ENCODE peak calls at places on chromosomes 4 and X, in four cellular contexts. U, J, I and L are unnamed samples.

GRCh38 chrX:13064599-13065143 is 20.3 kb upstream of the FAM9C start:
- DNase-seq in U (peak), J (no peak), I (no peak), L (peak)

GRCh38 chr4:172998527-172999469 is 169.8 kb upstream of the GALNT7 start:
- DNase-seq in U (peak), J (no peak), I (no peak), L (peak)

GRCh38 chr4:36285784-36286480 is 4.5 kb downstream of the DTHD1 start:
- DNase-seq in U (no peak), J (no peak), I (peak), L (no peak)

GRCh38 chr4:71241467-71242401 is 97.1 kb upstream of the SLC4A4 start:
- DNase-seq in U (peak), J (no peak), I (no peak), L (no peak)

GRCh38 chr4:2948895-2949781 is 14.1 kb downstream of the NOP14 start:
- DNase-seq in U (no peak), J (peak), I (no peak), L (peak)

GRCh38 chr4:3343358-3343757 is 50.5 kb downstream of the RGS12 start:
- DNase-seq in U (no peak), J (no peak), I (no peak), L (no peak)

GRCh38 chr4:2260336-2261109 is 1.4 kb downstream of the MXD4 start:
- DNase-seq in U (no peak), J (no peak), I (no peak), L (no peak)

GRCh38 chr4:128288689-128289106 is 1.1 kb upstream of the PGRMC2 start:
- DNase-seq in U (peak), J (peak), I (peak), L (no peak)

GRCh38 chrX:54482839-54483593 is 13.0 kb downstream of the FGD1 start:
- DNase-seq in U (no peak), J (peak), I (no peak), L (peak)

GRCh38 chr4:110275871-110276270 is 77.5 kb upstream of the ELOVL6 start:
- DNase-seq in U (peak), J (no peak), I (no peak), L (peak)

GRCh38 chr4:136316961-136317360 is 1215.3 kb downstream of the PCDH18 start:
- DNase-seq in U (no peak), J (no peak), I (no peak), L (no peak)

GRCh38 chr4:110793381-110793801 is 170.5 kb upstream of the PITX2 start:
- DNase-seq in U (no peak), J (no peak), I (no peak), L (no peak)

GRCh38 chrX:31232506-31232905 is 160.7 kb upstream of the FTHL17 start:
- DNase-seq in U (no peak), J (no peak), I (no peak), L (no peak)

GRCh38 chrX:138890491-138890890 is 179.0 kb upstream of the FGF13 start:
- DNase-seq in U (no peak), J (no peak), I (no peak), L (no peak)

GRCh38 chrX:134849390-134849789 is 141.4 kb upstream of the SMIM10 start:
- DNase-seq in U (peak), J (no peak), I (no peak), L (peak)

GRCh38 chrX:53065066-53065465 is 16.5 kb downstream of the GPR173 start:
- DNase-seq in U (no peak), J (no peak), I (no peak), L (no peak)

GRCh38 chr4:143438710-143439109 is 74.8 kb upstream of the SMARCA5 start:
- DNase-seq in U (peak), J (no peak), I (no peak), L (peak)

GRCh38 chr4:15002659-15003440 is 569 bp downstream of the CPEB2 start:
- DNase-seq in U (peak), J (peak), I (peak), L (peak)

GRCh38 chr4:173040200-173040599 is 128.4 kb upstream of the GALNT7 start:
- DNase-seq in U (peak), J (peak), I (no peak), L (no peak)

GRCh38 chr4:43485196-43485595 is 592.7 kb downstream of the GRXCR1 start:
- DNase-seq in U (no peak), J (no peak), I (no peak), L (peak)

GRCh38 chrX:68061206-68061535 is 372.1 kb downstream of the OPHN1 start:
- DNase-seq in U (no peak), J (no peak), I (no peak), L (no peak)

GRCh38 chr4:113469023-113469390 is 292.5 kb downstream of the CAMK2D start:
- DNase-seq in U (no peak), J (no peak), I (no peak), L (no peak)

GRCh38 chr4:53481586-53481985 is 104.1 kb downstream of the FIP1L1 start:
- DNase-seq in U (no peak), J (no peak), I (no peak), L (no peak)

GRCh38 chrX:105658136-105658535 is 164.2 kb upstream of the NRK start:
- DNase-seq in U (peak), J (no peak), I (no peak), L (no peak)

GRCh38 chrX:39935414-39936064 is 162.2 kb downstream of the BCOR start:
- DNase-seq in U (peak), J (no peak), I (no peak), L (no peak)

GRCh38 chrX:30010471-30010870 is 204.9 kb upstream of the MAGEB2 start:
- DNase-seq in U (no peak), J (no peak), I (no peak), L (no peak)

GRCh38 chr4:26424838-26425237 is 65.4 kb downstream of the CCKAR start:
- DNase-seq in U (no peak), J (no peak), I (no peak), L (no peak)